ENCODE peak calls at places on chromosomes 5 and 9, in five cellular contexts. D is psoas muscle; M is cardiac muscle cell; F is PC-3; A is CD4-positive, alpha-beta T cell. J is an unnamed sample.

GRCh38 chr5:111859533-111860270 is 102.7 kb upstream of the NREP start:
- DNase-seq in F (peak; percentile 9), M (peak; percentile 97), D (no peak), A (no peak), J (no peak)

GRCh38 chr5:148993283-148993936 is 69.5 kb downstream of the SH3TC2 start:
- DNase-seq in M (no peak), F (no peak), D (no peak), A (no peak), J (no peak)

GRCh38 chr9:93673844-93674334 is 97.5 kb downstream of the PHF2 start:
- DNase-seq in M (no peak), F (no peak), A (no peak), D (no peak), J (no peak)

GRCh38 chr5:148957591-148958202 is 105.2 kb downstream of the SH3TC2 start:
- DNase-seq in F (peak; percentile 86), D (no peak), M (peak; percentile 24), A (peak; percentile 7), J (no peak)

GRCh38 chr5:152499816-152500575 is 94.9 kb upstream of the NMUR2 start:
- DNase-seq in F (no peak), M (no peak), A (no peak), D (no peak), J (no peak)

GRCh38 chr5:90015584-90016018 is 394.0 kb downstream of the CETN3 start:
- DNase-seq in M (peak; percentile 70), A (no peak), D (no peak), F (peak; percentile 65), J (no peak)

GRCh38 chr9:92324889-92325268 is 271 bp downstream of the NOL8 start:
- DNase-seq in F (no peak), A (no peak), D (no peak), M (no peak), J (no peak)

GRCh38 chr5:134432677-134433359 is 21.1 kb upstream of the CDKN2AIPNL start:
- DNase-seq in A (no peak), D (no peak), F (no peak), M (no peak), J (no peak)

GRCh38 chr9:93398471-93398870 is 53.0 kb upstream of the FAM120A start:
- DNase-seq in D (no peak), M (no peak), A (no peak), F (no peak), J (no peak)

GRCh38 chr9:106976772-106977171 is 113.8 kb downstream of the ZNF462 start:
- DNase-seq in D (no peak), A (no peak), F (no peak), M (no peak), J (no peak)

GRCh38 chr5:96259211-96259772 is 173.8 kb downstream of the PCSK1 start:
- DNase-seq in M (peak; percentile 34), A (no peak), F (peak; percentile 77), D (no peak), J (no peak)

GRCh38 chr9:450561-450960 is 235.9 kb downstream of the DOCK8 start:
- DNase-seq in M (peak; percentile 53), F (no peak), D (no peak), A (no peak), J (no peak)

GRCh38 chr5:159163027-159163699 is 46.2 kb downstream of the RNF145 start:
- DNase-seq in A (no peak), F (peak; percentile 76), M (no peak), D (no peak), J (no peak)

GRCh38 chr5:171858303-171858702 is 72.7 kb downstream of the SMIM23 start:
- DNase-seq in M (peak; percentile 34), A (no peak), F (peak; percentile 49), D (no peak), J (no peak)

GRCh38 chr5:160333726-160334125 is 21.4 kb upstream of the CCNJL start:
- DNase-seq in M (peak; percentile 76), F (no peak), D (no peak), A (no peak), J (no peak)

GRCh38 chr5:151430731-151431130 is 16.7 kb upstream of the SLC36A1 start:
- DNase-seq in D (no peak), M (no peak), A (no peak), F (no peak), J (no peak)

GRCh38 chr5:151427258-151427657 is 20.1 kb upstream of the SLC36A1 start:
- DNase-seq in A (no peak), M (no peak), F (no peak), D (no peak), J (no peak)

GRCh38 chr5:151434570-151435237 is 12.7 kb upstream of the SLC36A1 start:
- DNase-seq in M (no peak), A (no peak), F (no peak), D (no peak), J (no peak)

GRCh38 chr5:151432210-151432609 is 15.2 kb upstream of the SLC36A1 start:
- DNase-seq in F (no peak), D (no peak), M (no peak), A (no peak), J (no peak)
- TF ChIP-seq CTCF in F (no peak), D (no peak), M (no peak), A (no peak), J (no peak)

DNA sequence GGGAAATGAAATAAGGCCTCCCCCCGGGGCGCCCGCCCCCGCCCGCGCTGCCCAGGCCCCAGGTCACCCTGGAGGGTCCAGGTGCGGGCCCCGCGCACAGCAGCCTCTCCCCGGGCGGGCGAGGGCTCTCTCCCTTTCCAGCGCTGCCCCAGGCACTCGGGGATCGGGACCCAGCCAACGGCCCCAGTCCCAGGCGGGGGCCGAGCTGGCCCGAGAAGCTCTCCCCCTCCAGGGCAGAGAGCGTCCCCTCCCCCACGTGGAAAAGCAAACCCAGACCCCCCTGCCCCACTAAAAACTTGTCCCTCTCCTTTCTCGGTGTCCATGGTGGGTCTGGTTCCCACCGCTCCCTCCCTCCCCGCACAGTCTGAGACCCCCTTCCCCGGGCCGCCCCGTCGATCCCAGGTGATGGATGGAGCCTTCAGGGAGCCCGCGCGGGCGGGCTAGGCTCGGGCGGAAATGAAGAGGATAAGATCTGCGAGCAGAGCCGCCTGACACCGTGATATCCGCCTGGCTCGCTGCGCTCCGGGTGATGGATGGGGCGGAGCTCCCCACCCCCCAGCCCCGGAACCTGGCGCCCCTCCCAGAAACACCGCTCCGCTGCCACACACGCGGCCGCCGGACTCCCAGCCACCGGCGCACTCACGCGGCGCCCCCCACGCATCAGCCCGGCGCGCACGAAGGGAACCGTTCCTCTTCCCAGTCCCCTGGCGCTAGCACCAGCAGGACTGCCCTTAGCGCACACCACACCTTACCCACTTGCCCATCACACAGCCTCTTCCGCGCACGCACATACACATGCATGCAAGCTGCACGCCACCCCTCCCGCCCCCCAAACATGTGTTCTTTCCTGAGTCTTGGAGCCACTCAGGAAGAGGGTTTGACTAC is 81.7 kb upstream of the ZBTB43 start:
- DNase-seq in D (peak; percentile 44), A (peak; percentile 58), F (no peak), M (peak; percentile 50), J (peak; percentile 83)
- H3K27ac ChIP-seq in D (no peak overlapping the region), A (peak overlapping the region; percentile 93), F (no peak overlapping the region), M (no peak overlapping the region), J (peak overlapping the region; percentile 99)

GRCh38 chr5:133321286-133321832 is 269.5 kb downstream of the HSPA4 start:
- DNase-seq in M (no peak), F (no peak), D (no peak), A (no peak), J (no peak)

GRCh38 chr5:133319244-133319643 is 267.4 kb downstream of the HSPA4 start:
- DNase-seq in F (no peak), A (no peak), D (no peak), M (no peak), J (no peak)

GRCh38 chr5:133321833-133322420 is 270.1 kb downstream of the HSPA4 start:
- DNase-seq in A (no peak), F (no peak), D (no peak), M (no peak), J (no peak)

GRCh38 chr5:133317558-133317957 is 265.7 kb downstream of the HSPA4 start:
- DNase-seq in A (no peak), M (no peak), D (no peak), F (no peak), J (no peak)

DNA sequence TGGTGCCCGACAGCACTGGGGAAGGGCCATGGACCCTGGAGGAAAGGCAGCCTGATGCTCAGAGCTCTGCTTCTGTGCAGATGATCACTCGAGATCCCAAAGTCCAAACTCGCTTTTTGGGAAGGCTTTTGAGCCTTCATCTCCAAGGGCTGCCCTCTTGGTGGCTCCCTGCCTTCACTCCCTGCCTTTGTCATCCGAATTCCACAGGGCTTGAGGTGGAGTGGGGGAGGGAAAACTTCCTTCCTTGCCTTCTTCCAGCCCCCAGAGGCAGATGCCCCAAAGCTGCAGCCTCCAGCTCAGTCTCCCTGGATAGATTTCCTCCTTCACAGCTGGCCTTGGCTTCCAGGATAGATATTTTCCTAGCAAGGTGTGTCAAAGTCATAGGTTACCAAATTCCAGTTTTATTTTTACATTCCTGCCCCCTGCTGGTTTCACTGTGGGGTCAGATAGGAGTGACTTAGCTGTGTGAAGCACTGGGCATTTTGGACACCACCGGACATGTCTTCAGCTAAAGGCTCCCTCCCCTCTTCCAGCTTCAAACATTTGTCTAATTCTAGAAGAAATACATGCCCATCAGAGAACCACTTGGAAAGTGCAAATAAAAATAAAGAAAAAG is 268.2 kb downstream of the HSPA4 start:
- DNase-seq in A (no peak), M (no peak), F (peak; percentile 32), D (no peak), J (no peak)
- TF ChIP-seq CTCF in A (no peak), M (peak; percentile 17), F (peak; percentile 52), D (no peak), J (no peak)

GRCh38 chr5:88063813-88064212 is 204.8 kb downstream of the TMEM161B start:
- DNase-seq in F (no peak), D (no peak), A (no peak), M (no peak), J (no peak)
- H3K27ac ChIP-seq in F (no peak overlapping the region), D (no peak overlapping the region), A (no peak overlapping the region), M (no peak overlapping the region), J (no peak overlapping the region)

GRCh38 chr9:121168052-121168451 is 33.6 kb downstream of the RAB14 start:
- DNase-seq in F (no peak), A (no peak), D (no peak), M (no peak), J (no peak)

GRCh38 chr9:121171236-121171635 is 30.4 kb downstream of the RAB14 start:
- DNase-seq in M (no peak), D (no peak), A (no peak), F (no peak), J (no peak)

GRCh38 chr9:121172726-121173487 is 28.8 kb downstream of the RAB14 start:
- DNase-seq in D (no peak), A (no peak), M (no peak), F (no peak), J (no peak)

GRCh38 chr9:121173501-121173900 is 28.2 kb downstream of the RAB14 start:
- DNase-seq in A (no peak), M (no peak), D (no peak), F (no peak), J (no peak)

GRCh38 chr9:121169094-121169601 is 32.5 kb downstream of the RAB14 start:
- DNase-seq in A (no peak), D (no peak), M (peak; percentile 40), F (peak; percentile 31), J (no peak)
- TF ChIP-seq CTCF in A (peak; percentile 66), D (peak; percentile 25), M (peak; percentile 53), F (peak; percentile 56), J (peak; percentile 34)

GRCh38 chr5:135436856-135437795 is 10.0 kb downstream of the DCANP1 start:
- DNase-seq in M (no peak), A (no peak), F (peak; percentile 53), D (no peak), J (no peak)
- H3K27ac ChIP-seq in M (no peak overlapping the region), A (no peak overlapping the region), F (no peak overlapping the region), D (peak overlapping the region; percentile 75), J (no peak overlapping the region)

GRCh38 chr9:36407122-36407723 is 7.2 kb upstream of the RNF38 start:
- DNase-seq in A (peak; percentile 47), F (peak; percentile 69), M (peak; percentile 67), D (peak; percentile 18), J (peak; percentile 50)
- TF ChIP-seq CTCF in A (peak; percentile 95), F (peak; percentile 84), M (peak; percentile 83), D (peak; percentile 94), J (peak; percentile 90)

GRCh38 chr9:21367957-21368356 is at the start of gene IFNA13:
- DNase-seq in F (no peak), A (no peak), D (no peak), M (no peak), J (no peak)
- H3K27ac ChIP-seq in F (no peak within 1 kb of the TSS), A (no peak within 1 kb of the TSS), D (no peak within 1 kb of the TSS), M (no peak within 1 kb of the TSS), J (no peak within 1 kb of the TSS)

J was measured in Peyer's patch.